ENCODE peak calls at places on chromosomes 3 and 15, in eight cellular contexts. B is lower leg skin; R is body of pancreas; F is CD4-positive, alpha-beta T cell; W is HL-60; Q is brain microvascular endothelial cell; P is hepatocyte; Y is AG09319. C is an unnamed sample.
A peak's percentile ranks its signal among the peaks of the same experiment; 100 is the strongest.

GRCh38 chr15:61661791-61662190 is 398.5 kb downstream of the VPS13C start:
- DNase-seq in B (no peak), R (no peak), F (no peak), W (no peak), Q (no peak), P (no peak), Y (no peak), C (no peak)

GRCh38 chr3:50112462-50112861 is 23.7 kb downstream of the RBM5 start:
- DNase-seq in B (no peak), R (peak; percentile 36), F (no peak), W (no peak), Q (no peak), P (no peak), Y (no peak), C (no peak)

GRCh38 chr3:151330899-151331298 is 1.6 kb upstream of the P2RY13 start:
- DNase-seq in B (no peak), R (no peak), F (no peak), W (peak; percentile 51), Q (no peak), P (no peak), Y (no peak), C (no peak)

GRCh38 chr3:146308682-146309081 is 57.8 kb upstream of the PLSCR4 start:
- DNase-seq in B (no peak), R (no peak), F (no peak), W (no peak), Q (peak; percentile 72), P (no peak), Y (peak; percentile 37), C (no peak)

GRCh38 chr15:69443032-69443611 is 9.5 kb upstream of the RPLP1 start:
- DNase-seq in B (no peak), R (no peak), F (no peak), W (no peak), Q (no peak), P (no peak), Y (no peak), C (peak; percentile 40)

GRCh38 chr15:58438956-58439355 is 7.2 kb downstream of the LIPC start:
- DNase-seq in B (peak; percentile 84), R (peak; percentile 63), F (no peak), W (peak; percentile 36), Q (peak; percentile 36), P (peak; percentile 66), Y (no peak), C (peak; percentile 56)

GRCh38 chr3:145776782-145777408 is 384.1 kb downstream of the PLOD2 start:
- DNase-seq in B (no peak), R (peak; percentile 70), F (no peak), W (peak; percentile 20), Q (peak; percentile 81), P (peak; percentile 84), Y (peak; percentile 58), C (peak; percentile 17)

GRCh38 chr3:26522919-26523318 is 99.7 kb upstream of the LRRC3B start:
- DNase-seq in B (no peak), R (no peak), F (no peak), W (no peak), Q (no peak), P (no peak), Y (no peak), C (no peak)

GRCh38 chr3:44338010-44338827 is at the start of gene TCAIM:
- DNase-seq in B (peak; percentile 99), R (peak; percentile 98), F (peak; percentile 98), W (peak; percentile 95), Q (peak; percentile 96), P (peak; percentile 99), Y (peak; percentile 94), C (peak; percentile 99)

GRCh38 chr3:155746703-155747102 is 1.8 kb upstream of the PLCH1 start:
- DNase-seq in B (no peak), R (no peak), F (no peak), W (no peak), Q (no peak), P (no peak), Y (no peak), C (no peak)

GRCh38 chr15:79329186-79329611 is 18.3 kb downstream of the TMED3 start:
- DNase-seq in B (no peak), R (no peak), F (no peak), W (no peak), Q (peak; percentile 72), P (peak; percentile 9), Y (no peak), C (no peak)

GRCh38 chr3:12984023-12984823 is 89.0 kb downstream of the IQSEC1 start:
- DNase-seq in B (no peak), R (peak; percentile 85), F (peak; percentile 61), W (no peak), Q (peak; percentile 69), P (peak; percentile 81), Y (peak; percentile 30), C (peak; percentile 73)

GRCh38 chr15:41791547-41791937 is 17.3 kb downstream of the MAPKBP1 start:
- DNase-seq in B (no peak), R (no peak), F (no peak), W (no peak), Q (no peak), P (no peak), Y (no peak), C (no peak)

GRCh38 chr3:76873509-76874242 is 166.2 kb upstream of the ROBO2 start:
- DNase-seq in B (no peak), R (no peak), F (no peak), W (no peak), Q (no peak), P (peak; percentile 6), Y (no peak), C (no peak)

GRCh38 chr3:67433109-67433508 is 221.3 kb downstream of the SUCLG2 start:
- DNase-seq in B (no peak), R (no peak), F (no peak), W (no peak), Q (no peak), P (no peak), Y (no peak), C (no peak)

GRCh38 chr3:33437556-33438283 is 2.5 kb downstream of the UBP1 start:
- DNase-seq in B (no peak), R (peak; percentile 39), F (no peak), W (no peak), Q (peak; percentile 80), P (peak; percentile 48), Y (no peak), C (no peak)

GRCh38 chr3:80350771-80351170 is 583.0 kb upstream of the ROBO1 start:
- DNase-seq in B (no peak), R (no peak), F (no peak), W (no peak), Q (peak; percentile 29), P (no peak), Y (no peak), C (no peak)

GRCh38 chr3:130515755-130516154 is 1.2 kb upstream of the COL6A6 start:
- DNase-seq in B (no peak), R (no peak), F (no peak), W (no peak), Q (no peak), P (no peak), Y (no peak), C (no peak)

GRCh38 chr3:197580253-197580691 is 24.5 kb upstream of the BDH1 start:
- DNase-seq in B (peak; percentile 37), R (no peak), F (no peak), W (no peak), Q (no peak), P (no peak), Y (no peak), C (no peak)

GRCh38 chr3:172846706-172847105 is 96.2 kb downstream of the ECT2 start:
- DNase-seq in B (no peak), R (no peak), F (no peak), W (no peak), Q (no peak), P (no peak), Y (no peak), C (no peak)

GRCh38 chr3:175301741-175302140 is 442.6 kb downstream of the NAALADL2 start:
- DNase-seq in B (no peak), R (no peak), F (no peak), W (no peak), Q (no peak), P (no peak), Y (no peak), C (no peak)

GRCh38 chr3:23867400-23867799 is 49.4 kb downstream of the NKIRAS1 start:
- DNase-seq in B (no peak), R (no peak), F (no peak), W (no peak), Q (no peak), P (no peak), Y (no peak), C (no peak)
- TF ChIP-seq CTCF in B (no peak), R (no peak), F (no peak), W (no peak), Q (peak; percentile 30), P (no peak), Y (no peak), C (peak; percentile 24)

DNA sequence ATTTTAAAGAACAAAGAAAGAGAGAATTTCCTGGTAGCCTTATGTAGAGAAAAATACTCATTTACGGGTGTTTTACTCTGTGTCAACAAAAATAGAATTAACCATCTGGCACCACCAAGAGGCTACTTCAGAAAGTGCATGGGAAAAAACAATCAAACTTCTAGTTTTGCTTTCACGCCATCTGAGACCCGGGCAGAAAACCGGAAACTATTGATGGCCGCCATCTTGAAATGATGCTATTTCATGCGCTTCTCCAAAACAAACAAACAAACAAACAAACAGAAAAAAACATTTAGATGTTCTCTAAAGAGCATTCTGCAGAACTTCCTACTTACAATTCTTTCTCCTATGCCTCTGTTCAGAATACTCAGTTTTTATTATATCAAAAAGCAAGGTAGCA is 49.4 kb upstream of the SYNPR start:
- DNase-seq in B (no peak), R (peak; percentile 28), F (no peak), W (peak; percentile 3), Q (peak; percentile 49), P (peak; percentile 58), Y (peak; percentile 18), C (no peak)
- TF ChIP-seq CTCF in B (no peak), R (peak; percentile 52), F (no peak), W (peak; percentile 12), Q (peak; percentile 62), P (peak; percentile 75), Y (peak; percentile 63), C (peak; percentile 18)

GRCh38 chr3:189512039-189512438 is 119.2 kb upstream of the TP63 start:
- DNase-seq in B (no peak), R (no peak), F (no peak), W (peak; percentile 6), Q (no peak), P (no peak), Y (no peak), C (peak; percentile 35)
- TF ChIP-seq CTCF in B (no peak), R (no peak), F (no peak), W (no peak), Q (no peak), P (no peak), Y (no peak), C (peak; percentile 14)

DNA sequence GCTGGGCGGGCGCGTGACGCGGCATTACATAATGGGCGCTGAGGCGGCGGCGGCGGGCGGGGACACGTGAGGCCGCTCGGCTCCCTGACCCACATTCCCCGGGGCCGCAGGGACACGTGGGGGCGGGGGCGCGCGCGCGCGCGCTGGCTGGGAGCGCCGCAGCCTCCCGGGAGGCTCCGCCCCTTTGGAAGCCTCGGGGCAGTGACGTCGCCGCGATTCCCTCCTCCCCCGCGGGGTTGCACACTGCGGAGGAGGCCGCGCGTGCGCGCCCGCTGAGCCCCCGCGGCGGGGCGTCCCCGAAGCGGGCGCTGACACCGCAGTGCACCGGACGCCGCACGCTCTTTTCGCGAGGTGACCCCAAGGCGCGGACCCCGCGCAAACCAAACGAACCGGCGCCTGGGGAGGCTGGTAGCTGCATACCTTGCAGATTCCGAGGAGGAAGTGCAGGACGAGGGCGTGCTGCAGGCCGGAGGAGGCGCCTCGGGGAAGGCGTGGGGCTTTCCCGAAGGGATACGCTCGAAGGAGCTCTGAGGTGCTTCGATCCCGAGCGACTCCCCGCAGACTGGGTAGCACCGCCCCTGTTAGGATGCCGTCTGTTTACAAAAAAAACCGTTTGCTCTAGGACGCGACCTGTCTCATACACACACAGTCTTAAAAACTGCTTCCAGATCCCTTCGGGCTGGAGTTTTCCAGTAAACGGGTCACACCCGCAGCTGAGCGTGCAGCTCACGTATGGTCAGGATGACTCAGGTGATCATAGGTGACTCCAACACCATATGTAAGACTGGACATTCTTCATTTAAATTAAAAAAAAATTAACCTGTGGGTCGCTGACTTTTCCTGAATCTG is 1.0 kb downstream of the NR1D2 start:
- DNase-seq in B (peak; percentile 99), R (peak; percentile 99), F (peak; percentile 98), W (peak; percentile 82), Q (peak; percentile 93), P (peak; percentile 99), Y (peak; percentile 93), C (peak; percentile 95)
- TF ChIP-seq CTCF in B (no peak), R (no peak), F (no peak), W (no peak), Q (no peak), P (no peak), Y (no peak), C (no peak)